ENCODE peak calls at places on chromosomes 16 and 17, in ten cellular contexts. J is H1, E is fibroblast of pulmonary artery, Z is A549, V is BJ, L is H9, K is bronchial epithelial cell, Q is IMR-90, S is AG10803, B is AG09319. W is an unnamed sample.
A peak's percentile ranks its signal among the peaks of the same experiment; 100 is the strongest.

GRCh38 chr17:8231701-8232100 is 16.2 kb downstream of the CTC1 start:
- DNase-seq in S (no peak), E (no peak), B (no peak), V (no peak), L (no peak), J (no peak), Q (no peak), K (no peak), Z (no peak), W (no peak)

GRCh38 chr17:9009096-9009495 is 12.2 kb upstream of the NTN1 start:
- DNase-seq in S (no peak), J (no peak), K (no peak), E (no peak), Q (no peak), Z (no peak), B (no peak), L (no peak), V (no peak), W (no peak)

GRCh38 chr16:19841184-19841583 is 43.5 kb downstream of the GPRC5B start:
- DNase-seq in L (no peak), Z (no peak), V (no peak), B (no peak), J (no peak), K (no peak), Q (no peak), E (no peak), S (no peak), W (no peak)

GRCh38 chr16:48318630-48319029 is 66.6 kb downstream of the SIAH1 start:
- DNase-seq in B (no peak), E (peak; percentile 74), J (no peak), V (no peak), K (no peak), Q (peak; percentile 54), Z (no peak), L (peak; percentile 81), S (peak; percentile 69), W (no peak)

GRCh38 chr17:13157656-13158055 is 139.8 kb upstream of the ELAC2 start:
- DNase-seq in B (no peak), Q (no peak), E (no peak), Z (no peak), J (no peak), K (no peak), V (no peak), S (peak; percentile 41), L (no peak), W (no peak)

GRCh38 chr17:7380855-7381683 is at the start of gene TNK1:
- DNase-seq in Z (no peak), S (no peak), K (peak; percentile 62), E (no peak), Q (no peak), V (no peak), J (peak; percentile 82), L (peak; percentile 74), B (no peak), W (peak; percentile 33)

GRCh38 chr16:84013787-84014569 is 28.6 kb downstream of the SLC38A8 start:
- DNase-seq in L (peak; percentile 99), B (no peak), E (peak; percentile 29), Z (peak; percentile 96), K (peak; percentile 92), S (no peak), J (peak; percentile 99), V (no peak), Q (peak; percentile 2), W (peak; percentile 48)

GRCh38 chr16:9012848-9013507 is 49.3 kb upstream of the USP7 start:
- DNase-seq in V (no peak), S (no peak), Q (no peak), K (no peak), Z (no peak), B (no peak), E (peak; percentile 11), L (peak; percentile 93), J (peak; percentile 88), W (peak; percentile 34)

GRCh38 chr16:66523861-66524354 is 26.0 kb downstream of the TK2 start:
- DNase-seq in L (no peak), B (no peak), V (no peak), S (no peak), J (no peak), K (no peak), E (peak; percentile 41), Q (no peak), Z (no peak), W (no peak)

GRCh38 chr16:66525396-66526180 is 24.3 kb downstream of the TK2 start:
- DNase-seq in K (no peak), B (no peak), J (no peak), E (no peak), S (peak; percentile 41), Q (no peak), V (no peak), L (no peak), Z (no peak), W (no peak)

GRCh38 chr16:66522816-66523590 is 26.9 kb downstream of the TK2 start:
- DNase-seq in B (no peak), E (no peak), K (no peak), Q (no peak), Z (no peak), J (no peak), S (no peak), L (no peak), V (no peak), W (no peak)

GRCh38 chr16:66521951-66522771 is 27.8 kb downstream of the TK2 start:
- DNase-seq in Q (peak; percentile 76), E (peak; percentile 67), S (peak; percentile 64), K (peak; percentile 91), J (no peak), Z (no peak), V (no peak), B (no peak), L (no peak), W (no peak)

DNA sequence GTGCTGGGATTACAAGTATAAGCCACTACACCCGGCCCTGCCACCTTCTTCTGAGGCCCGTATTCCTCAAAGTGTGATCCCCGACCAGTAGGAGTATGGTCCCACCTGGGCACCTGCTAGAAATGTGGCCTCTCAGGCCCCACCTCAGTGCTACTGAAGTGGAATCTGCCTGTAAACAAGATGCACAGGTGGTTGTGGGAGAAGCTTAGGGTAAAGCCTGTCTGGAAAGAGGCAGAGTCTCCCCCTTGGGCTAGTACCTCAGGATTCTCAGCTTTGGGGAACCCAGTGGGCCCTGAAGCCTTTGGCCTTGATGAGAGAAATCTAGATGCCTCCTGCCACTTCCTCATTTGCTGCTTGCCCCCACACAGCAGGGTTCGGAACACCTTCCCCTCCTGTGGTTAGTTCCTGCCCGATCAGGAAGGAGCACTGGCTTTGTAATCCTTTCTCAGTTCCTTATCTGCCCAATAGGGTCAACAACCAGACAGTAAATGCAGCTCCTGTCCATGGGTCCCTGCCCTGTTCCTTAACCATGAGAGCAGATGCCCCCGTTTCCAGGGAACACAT is 25.2 kb downstream of the TK2 start:
- DNase-seq in Q (no peak), B (no peak), V (no peak), S (no peak), L (no peak), E (no peak), Z (no peak), K (no peak), J (no peak), W (no peak)
- TF ChIP-seq CTCF in Q (no peak), B (no peak), V (no peak), S (no peak), L (no peak), E (no peak), Z (no peak), K (no peak), J (no peak), W (no peak)

GRCh38 chr16:54285414-54286066 is 1.0 kb downstream of the IRX3 start:
- DNase-seq in Q (no peak), K (no peak), E (peak; percentile 22), J (no peak), V (no peak), L (peak; percentile 49), S (peak; percentile 62), B (no peak), Z (peak; percentile 52), W (peak; percentile 27)
- TF ChIP-seq CTCF in Q (no peak), K (no peak), E (no peak), J (no peak), V (peak; percentile 22), L (peak; percentile 22), S (no peak), B (no peak), Z (no peak), W (no peak)

GRCh38 chr16:71520550-71520949 is 5.7 kb upstream of the CHST4 start:
- DNase-seq in J (no peak), V (no peak), K (peak; percentile 71), Q (no peak), Z (no peak), S (no peak), L (no peak), E (no peak), B (no peak), W (no peak)
- TF ChIP-seq CTCF in J (no peak), V (no peak), K (no peak), Q (no peak), Z (no peak), S (no peak), L (no peak), E (no peak), B (no peak), W (no peak)

GRCh38 chr16:57477531-57478202 is 8.6 kb downstream of the DOK4 start:
- DNase-seq in Z (no peak), L (no peak), J (no peak), K (no peak), B (no peak), S (no peak), V (no peak), E (no peak), Q (no peak), W (no peak)

GRCh38 chr16:57476546-57477410 is 9.5 kb downstream of the DOK4 start:
- DNase-seq in L (peak; percentile 62), Q (no peak), E (no peak), V (no peak), K (no peak), B (no peak), Z (no peak), J (peak; percentile 70), S (no peak), W (no peak)

GRCh38 chr16:57474671-57475661 is 11.3 kb downstream of the DOK4 start:
- DNase-seq in E (no peak), L (peak; percentile 24), Z (no peak), J (no peak), S (no peak), B (no peak), V (no peak), K (no peak), Q (no peak), W (no peak)

GRCh38 chr16:57473906-57474305 is 11.4 kb downstream of the POLR2C start:
- DNase-seq in B (no peak), Q (no peak), S (no peak), K (no peak), V (no peak), J (no peak), E (no peak), Z (no peak), L (no peak), W (no peak)

GRCh38 chr16:57475711-57476339 is 10.5 kb downstream of the DOK4 start:
- DNase-seq in L (peak; percentile 96), V (no peak), Z (peak; percentile 82), Q (peak; percentile 33), E (peak; percentile 69), K (no peak), S (no peak), J (peak; percentile 91), B (no peak), W (peak; percentile 59)
- TF ChIP-seq CTCF in L (peak; percentile 89), V (peak; percentile 70), Z (peak; percentile 58), Q (peak; percentile 55), E (peak; percentile 67), K (peak; percentile 46), S (no peak), J (peak; percentile 69), B (no peak), W (peak; percentile 67)

W was measured in progenitor cell of endocrine pancreas.